ENCODE peak calls at places on chromosomes 3 and 15, in eight cellular contexts. One of them, this sample, is unnamed.

GRCh38 chr3:25002052-25002451 is 426.0 kb upstream of the RARB start:
- DNase-seq in HFF-Myc: no peak
- DNase-seq in kidney epithelial cell: no peak
- DNase-seq in endothelial cell of umbilical vein: no peak
- DNase-seq in lower lobe of right lung: no peak
- DNase-seq in fibroblast of mammary gland: no peak
- DNase-seq in neural progenitor cell: no peak
- DNase-seq in fibroblast of lung: no peak
- DNase-seq in this sample: no peak

GRCh38 chr3:39154323-39155021 is 1.1 kb upstream of the CSRNP1 start:
- DNase-seq in kidney epithelial cell: no peak
- DNase-seq in lower lobe of right lung: no peak
- DNase-seq in fibroblast of mammary gland: peak
- DNase-seq in HFF-Myc: no peak
- DNase-seq in neural progenitor cell: peak
- DNase-seq in fibroblast of lung: no peak
- DNase-seq in endothelial cell of umbilical vein: no peak
- DNase-seq in this sample: no peak

GRCh38 chr15:77874071-77874470 is 203.4 kb downstream of the TBC1D2B start:
- DNase-seq in endothelial cell of umbilical vein: no peak
- DNase-seq in kidney epithelial cell: no peak
- DNase-seq in lower lobe of right lung: no peak
- DNase-seq in HFF-Myc: no peak
- DNase-seq in neural progenitor cell: no peak
- DNase-seq in fibroblast of mammary gland: no peak
- DNase-seq in fibroblast of lung: no peak
- DNase-seq in this sample: no peak

GRCh38 chr15:60184579-60184978 is 180.5 kb downstream of the FOXB1 start:
- DNase-seq in fibroblast of lung: no peak
- DNase-seq in kidney epithelial cell: no peak
- DNase-seq in neural progenitor cell: no peak
- DNase-seq in endothelial cell of umbilical vein: no peak
- DNase-seq in lower lobe of right lung: no peak
- DNase-seq in fibroblast of mammary gland: peak
- DNase-seq in HFF-Myc: no peak
- DNase-seq in this sample: no peak

GRCh38 chr3:104396974-104397669 is 969.6 kb upstream of the ALCAM start:
- DNase-seq in fibroblast of mammary gland: peak
- DNase-seq in fibroblast of lung: peak
- DNase-seq in kidney epithelial cell: no peak
- DNase-seq in HFF-Myc: no peak
- DNase-seq in lower lobe of right lung: no peak
- DNase-seq in neural progenitor cell: no peak
- DNase-seq in endothelial cell of umbilical vein: no peak
- DNase-seq in this sample: peak

GRCh38 chr3:5187920-5188418 is 462 bp downstream of the EDEM1 start:
- DNase-seq in kidney epithelial cell: no peak
- DNase-seq in HFF-Myc: no peak
- DNase-seq in fibroblast of lung: peak
- DNase-seq in fibroblast of mammary gland: peak
- DNase-seq in endothelial cell of umbilical vein: no peak
- DNase-seq in lower lobe of right lung: peak
- DNase-seq in neural progenitor cell: peak
- DNase-seq in this sample: peak

GRCh38 chr3:82000773-82001172 is 239.3 kb upstream of the GBE1 start:
- DNase-seq in kidney epithelial cell: no peak
- DNase-seq in HFF-Myc: no peak
- DNase-seq in fibroblast of lung: no peak
- DNase-seq in neural progenitor cell: no peak
- DNase-seq in lower lobe of right lung: no peak
- DNase-seq in endothelial cell of umbilical vein: no peak
- DNase-seq in fibroblast of mammary gland: no peak
- DNase-seq in this sample: no peak

GRCh38 chr15:28914483-28915023 is 28.8 kb downstream of the APBA2 start:
- DNase-seq in fibroblast of lung: no peak
- DNase-seq in HFF-Myc: no peak
- DNase-seq in neural progenitor cell: no peak
- DNase-seq in fibroblast of mammary gland: no peak
- DNase-seq in kidney epithelial cell: no peak
- DNase-seq in lower lobe of right lung: peak
- DNase-seq in endothelial cell of umbilical vein: no peak
- DNase-seq in this sample: no peak

GRCh38 chr3:27354588-27355203 is 14.5 kb downstream of the NEK10 start:
- DNase-seq in neural progenitor cell: peak
- DNase-seq in kidney epithelial cell: no peak
- DNase-seq in fibroblast of mammary gland: peak
- DNase-seq in lower lobe of right lung: no peak
- DNase-seq in HFF-Myc: no peak
- DNase-seq in endothelial cell of umbilical vein: no peak
- DNase-seq in fibroblast of lung: no peak
- DNase-seq in this sample: no peak

GRCh38 chr15:28935316-28935715 is 49.5 kb downstream of the APBA2 start:
- DNase-seq in lower lobe of right lung: no peak
- DNase-seq in neural progenitor cell: no peak
- DNase-seq in fibroblast of mammary gland: no peak
- DNase-seq in endothelial cell of umbilical vein: no peak
- DNase-seq in fibroblast of lung: no peak
- DNase-seq in HFF-Myc: no peak
- DNase-seq in kidney epithelial cell: no peak
- DNase-seq in this sample: no peak

GRCh38 chr3:195870442-195870841 is 37.9 kb downstream of the TNK2 start:
- DNase-seq in endothelial cell of umbilical vein: no peak
- DNase-seq in lower lobe of right lung: no peak
- DNase-seq in HFF-Myc: no peak
- DNase-seq in fibroblast of lung: no peak
- DNase-seq in kidney epithelial cell: no peak
- DNase-seq in neural progenitor cell: no peak
- DNase-seq in fibroblast of mammary gland: peak
- DNase-seq in this sample: no peak

GRCh38 chr3:182148360-182148759 is 436.6 kb downstream of the SOX2 start:
- DNase-seq in fibroblast of lung: no peak
- DNase-seq in neural progenitor cell: no peak
- DNase-seq in endothelial cell of umbilical vein: no peak
- DNase-seq in kidney epithelial cell: no peak
- DNase-seq in lower lobe of right lung: no peak
- DNase-seq in HFF-Myc: no peak
- DNase-seq in fibroblast of mammary gland: no peak
- DNase-seq in this sample: no peak

GRCh38 chr3:182143903-182144302 is 432.2 kb downstream of the SOX2 start:
- DNase-seq in kidney epithelial cell: no peak
- DNase-seq in fibroblast of mammary gland: no peak
- DNase-seq in endothelial cell of umbilical vein: no peak
- DNase-seq in lower lobe of right lung: no peak
- DNase-seq in neural progenitor cell: no peak
- DNase-seq in HFF-Myc: no peak
- DNase-seq in fibroblast of lung: no peak
- DNase-seq in this sample: no peak

GRCh38 chr3:182138388-182138787 is 426.7 kb downstream of the SOX2 start:
- DNase-seq in lower lobe of right lung: no peak
- DNase-seq in fibroblast of lung: no peak
- DNase-seq in kidney epithelial cell: no peak
- DNase-seq in endothelial cell of umbilical vein: no peak
- DNase-seq in fibroblast of mammary gland: no peak
- DNase-seq in HFF-Myc: no peak
- DNase-seq in neural progenitor cell: no peak
- DNase-seq in this sample: no peak

GRCh38 chr3:182139627-182140357 is 428.1 kb downstream of the SOX2 start:
- DNase-seq in endothelial cell of umbilical vein: no peak
- DNase-seq in lower lobe of right lung: no peak
- DNase-seq in fibroblast of lung: no peak
- DNase-seq in HFF-Myc: no peak
- DNase-seq in neural progenitor cell: no peak
- DNase-seq in kidney epithelial cell: no peak
- DNase-seq in fibroblast of mammary gland: no peak
- DNase-seq in this sample: no peak

DNA sequence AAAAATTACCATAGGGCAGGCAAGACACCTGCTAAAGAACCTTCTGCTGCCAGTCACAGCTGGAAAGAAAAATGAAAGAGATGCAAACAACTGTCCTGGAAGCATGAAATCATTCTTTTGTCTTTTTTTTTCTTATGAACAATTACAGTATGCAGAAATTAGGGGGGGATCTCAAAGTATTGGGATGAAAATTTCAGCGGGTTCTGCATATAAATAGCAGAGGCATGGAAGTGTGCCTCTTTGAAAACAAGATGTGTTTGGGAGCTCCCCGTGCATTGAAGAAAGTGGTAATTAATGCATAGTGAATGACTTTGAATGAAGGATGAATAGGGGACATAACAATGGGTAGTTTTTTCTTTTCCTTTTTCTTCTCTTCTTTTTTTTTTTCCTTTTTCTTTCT is 431.2 kb downstream of the SOX2 start:
- DNase-seq in neural progenitor cell: peak
- DNase-seq in HFF-Myc: no peak
- DNase-seq in kidney epithelial cell: no peak
- DNase-seq in endothelial cell of umbilical vein: no peak
- DNase-seq in fibroblast of mammary gland: no peak
- DNase-seq in fibroblast of lung: no peak
- DNase-seq in lower lobe of right lung: no peak
- DNase-seq in this sample: no peak
- H3K4me3 ChIP-seq in neural progenitor cell: no peak
- H3K4me3 ChIP-seq in HFF-Myc: no peak
- H3K4me3 ChIP-seq in kidney epithelial cell: no peak
- H3K4me3 ChIP-seq in endothelial cell of umbilical vein: no peak
- H3K4me3 ChIP-seq in fibroblast of mammary gland: no peak
- H3K4me3 ChIP-seq in fibroblast of lung: no peak
- H3K4me3 ChIP-seq in lower lobe of right lung: no peak
- H3K4me3 ChIP-seq in this sample: no peak

GRCh38 chr15:40564591-40565332 is at the start of gene CCDC32:
- DNase-seq in HFF-Myc: peak
- DNase-seq in kidney epithelial cell: peak
- DNase-seq in fibroblast of mammary gland: peak
- DNase-seq in fibroblast of lung: peak
- DNase-seq in neural progenitor cell: peak
- DNase-seq in lower lobe of right lung: peak
- DNase-seq in endothelial cell of umbilical vein: peak
- DNase-seq in this sample: peak

GRCh38 chr15:40565333-40566238 is 744 bp upstream of the CCDC32 start:
- DNase-seq in endothelial cell of umbilical vein: no peak
- DNase-seq in lower lobe of right lung: no peak
- DNase-seq in fibroblast of mammary gland: no peak
- DNase-seq in kidney epithelial cell: no peak
- DNase-seq in fibroblast of lung: no peak
- DNase-seq in HFF-Myc: no peak
- DNase-seq in neural progenitor cell: no peak
- DNase-seq in this sample: no peak

GRCh38 chr15:40562691-40563090 is 2.2 kb downstream of the CCDC32 start:
- DNase-seq in neural progenitor cell: no peak
- DNase-seq in fibroblast of lung: no peak
- DNase-seq in fibroblast of mammary gland: no peak
- DNase-seq in HFF-Myc: no peak
- DNase-seq in lower lobe of right lung: no peak
- DNase-seq in kidney epithelial cell: no peak
- DNase-seq in endothelial cell of umbilical vein: no peak
- DNase-seq in this sample: no peak

GRCh38 chr15:40569139-40569953 is at the start of gene RPUSD2:
- DNase-seq in fibroblast of mammary gland: peak
- DNase-seq in neural progenitor cell: peak
- DNase-seq in endothelial cell of umbilical vein: peak
- DNase-seq in fibroblast of lung: peak
- DNase-seq in HFF-Myc: peak
- DNase-seq in kidney epithelial cell: peak
- DNase-seq in lower lobe of right lung: peak
- DNase-seq in this sample: peak

DNA sequence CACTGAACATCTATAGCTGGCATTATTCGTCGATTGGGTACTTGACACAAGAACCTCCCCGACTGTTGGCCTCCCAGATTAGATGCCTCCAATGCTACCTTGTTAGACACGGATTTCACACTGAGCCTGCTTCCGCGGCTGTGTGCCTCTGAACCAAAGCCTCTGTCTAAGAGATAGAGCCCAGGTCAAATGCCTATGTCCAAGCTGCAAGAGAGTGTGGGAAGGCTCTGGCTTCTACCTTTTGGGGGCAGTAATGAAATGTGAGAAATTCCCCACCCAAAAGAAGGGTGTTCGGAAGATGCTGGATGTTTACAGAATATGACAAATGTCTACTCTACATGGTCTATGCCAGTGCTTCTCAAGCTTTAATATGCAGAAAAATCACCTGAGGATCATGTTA is 2.0 kb upstream of the RPUSD2 start:
- DNase-seq in fibroblast of lung: no peak
- DNase-seq in HFF-Myc: no peak
- DNase-seq in lower lobe of right lung: no peak
- DNase-seq in neural progenitor cell: peak
- DNase-seq in endothelial cell of umbilical vein: peak
- DNase-seq in fibroblast of mammary gland: no peak
- DNase-seq in kidney epithelial cell: no peak
- DNase-seq in this sample: peak
- TF ChIP-seq CTCF in fibroblast of lung: no peak
- TF ChIP-seq CTCF in HFF-Myc: peak
- TF ChIP-seq CTCF in lower lobe of right lung: no peak
- TF ChIP-seq CTCF in neural progenitor cell: peak
- TF ChIP-seq CTCF in endothelial cell of umbilical vein: peak
- TF ChIP-seq CTCF in fibroblast of mammary gland: no peak
- TF ChIP-seq CTCF in kidney epithelial cell: peak
- TF ChIP-seq CTCF in this sample: peak

DNA sequence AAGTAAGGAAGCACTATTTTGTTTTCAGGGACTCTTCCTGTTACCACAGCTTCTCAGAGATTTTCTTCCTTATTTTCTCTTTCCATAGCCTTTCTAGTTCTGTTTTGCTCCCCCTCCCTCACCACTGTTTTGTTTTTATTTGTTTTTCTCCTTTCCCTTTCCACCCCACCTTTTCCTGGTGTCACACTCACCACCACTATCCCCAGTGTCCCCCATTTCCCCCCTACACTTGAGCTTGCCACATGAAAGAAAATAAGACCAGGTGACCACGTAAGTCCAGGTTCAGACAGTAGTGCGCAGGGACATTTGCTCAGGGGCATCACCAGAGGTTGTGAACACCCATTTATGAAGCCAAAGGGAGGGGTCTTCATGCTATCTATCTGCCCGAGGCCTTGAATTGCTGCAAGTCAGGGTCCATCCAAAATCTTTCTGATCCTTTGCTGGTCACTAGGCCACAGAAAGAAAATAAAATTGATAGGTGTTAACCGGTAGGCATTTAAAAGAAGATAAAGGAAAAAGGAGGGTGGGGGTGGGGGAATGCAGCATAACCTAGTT is 1.4 kb upstream of the RFTN1 start:
- DNase-seq in endothelial cell of umbilical vein: no peak
- DNase-seq in lower lobe of right lung: no peak
- DNase-seq in neural progenitor cell: no peak
- DNase-seq in fibroblast of mammary gland: no peak
- DNase-seq in kidney epithelial cell: no peak
- DNase-seq in HFF-Myc: no peak
- DNase-seq in fibroblast of lung: no peak
- DNase-seq in this sample: no peak
- H3K4me3 ChIP-seq in endothelial cell of umbilical vein: no peak
- H3K4me3 ChIP-seq in lower lobe of right lung: no peak
- H3K4me3 ChIP-seq in neural progenitor cell: no peak
- H3K4me3 ChIP-seq in fibroblast of mammary gland: no peak
- H3K4me3 ChIP-seq in kidney epithelial cell: no peak
- H3K4me3 ChIP-seq in HFF-Myc: no peak
- H3K4me3 ChIP-seq in fibroblast of lung: no peak
- H3K4me3 ChIP-seq in this sample: no peak

GRCh38 chr3:67858492-67858891 is 204.1 kb upstream of the SUCLG2 start:
- DNase-seq in neural progenitor cell: no peak
- DNase-seq in fibroblast of mammary gland: no peak
- DNase-seq in kidney epithelial cell: no peak
- DNase-seq in HFF-Myc: no peak
- DNase-seq in lower lobe of right lung: no peak
- DNase-seq in endothelial cell of umbilical vein: no peak
- DNase-seq in fibroblast of lung: no peak
- DNase-seq in this sample: no peak

GRCh38 chr3:67864587-67865183 is 210.3 kb upstream of the SUCLG2 start:
- DNase-seq in HFF-Myc: no peak
- DNase-seq in lower lobe of right lung: no peak
- DNase-seq in fibroblast of lung: no peak
- DNase-seq in endothelial cell of umbilical vein: no peak
- DNase-seq in neural progenitor cell: no peak
- DNase-seq in kidney epithelial cell: no peak
- DNase-seq in fibroblast of mammary gland: no peak
- DNase-seq in this sample: no peak

GRCh38 chr3:67863869-67864268 is 209.5 kb upstream of the SUCLG2 start:
- DNase-seq in endothelial cell of umbilical vein: peak
- DNase-seq in fibroblast of lung: peak
- DNase-seq in fibroblast of mammary gland: peak
- DNase-seq in lower lobe of right lung: no peak
- DNase-seq in kidney epithelial cell: no peak
- DNase-seq in neural progenitor cell: peak
- DNase-seq in HFF-Myc: peak
- DNase-seq in this sample: peak
- TF ChIP-seq CTCF in endothelial cell of umbilical vein: peak
- TF ChIP-seq CTCF in fibroblast of lung: peak
- TF ChIP-seq CTCF in fibroblast of mammary gland: peak
- TF ChIP-seq CTCF in lower lobe of right lung: no peak
- TF ChIP-seq CTCF in kidney epithelial cell: peak
- TF ChIP-seq CTCF in neural progenitor cell: peak
- TF ChIP-seq CTCF in HFF-Myc: peak
- TF ChIP-seq CTCF in this sample: peak

This sample was measured in cardiac fibroblast.